ENCODE peak calls at places on chromosome 14, in seven cellular contexts. T is neural progenitor cell, Z is GM23338, Y is spleen, L is body of pancreas, P is Peyer's patch, B is gastrocnemius medialis. G is an unnamed sample.

GRCh38 chr14:74867673-74868072 is 8.3 kb downstream of the PROX2 start:
- DNase-seq in Y (no peak), T (no peak), P (peak; percentile 83), L (no peak), B (no peak), Z (no peak), G (no peak)

GRCh38 chr14:58690801-58691516 is 53.2 kb downstream of the DACT1 start:
- DNase-seq in Y (no peak), T (no peak), Z (no peak), P (peak; percentile 69), B (no peak), L (no peak), G (no peak)

GRCh38 chr14:106211489-106211888 is 685.1 kb downstream of the TMEM121 start:
- DNase-seq in T (no peak), P (no peak), B (no peak), L (no peak), Z (no peak), Y (no peak), G (no peak)

GRCh38 chr14:71148627-71149026 is 241.4 kb downstream of the PCNX1 start:
- DNase-seq in T (no peak), Z (no peak), L (no peak), Y (no peak), P (no peak), B (no peak), G (no peak)

GRCh38 chr14:98647754-98648153 is 624.2 kb downstream of the BCL11B start:
- DNase-seq in T (no peak), Y (no peak), B (no peak), Z (no peak), L (no peak), P (no peak), G (no peak)

GRCh38 chr14:104328607-104329006 is 190.2 kb downstream of the KIF26A start:
- DNase-seq in L (no peak), B (no peak), Z (no peak), P (no peak), T (no peak), Y (no peak), G (no peak)

GRCh38 chr14:68685419-68686211 is 107.3 kb downstream of the ZFP36L1 start:
- DNase-seq in B (no peak), T (no peak), Z (no peak), Y (peak; percentile 91), P (peak; percentile 93), L (peak; percentile 79), G (peak; percentile 90)

GRCh38 chr14:23435540-23436326 is at the start of gene MYH7:
- DNase-seq in T (peak; percentile 39), P (peak; percentile 23), L (no peak), B (peak; percentile 38), Z (no peak), Y (peak; percentile 40), G (no peak)

GRCh38 chr14:21525995-21526671 is at the start of gene SALL2:
- DNase-seq in Y (peak; percentile 84), Z (peak; percentile 99), T (peak; percentile 98), L (peak; percentile 83), P (peak; percentile 79), B (peak; percentile 23), G (peak; percentile 52)

GRCh38 chr14:24367506-24368214 is at the start of gene NFATC4:
- DNase-seq in Z (peak; percentile 98), T (peak; percentile 87), B (peak; percentile 70), P (peak; percentile 85), Y (no peak), L (peak; percentile 73), G (no peak)

GRCh38 chr14:78975734-78976133 is 805.6 kb downstream of the NRXN3 start:
- DNase-seq in P (no peak), Z (no peak), B (no peak), T (no peak), Y (no peak), L (no peak), G (no peak)

GRCh38 chr14:75427482-75428229 is at the start of gene JDP2:
- DNase-seq in B (peak; percentile 92), Y (peak; percentile 96), Z (peak; percentile 90), L (peak; percentile 95), T (peak; percentile 89), P (peak; percentile 94), G (no peak)

GRCh38 chr14:51129130-51129529 is 34.2 kb upstream of the TRIM9 start:
- DNase-seq in B (no peak), P (no peak), T (no peak), Y (no peak), L (no peak), Z (peak; percentile 39), G (no peak)

GRCh38 chr14:54147285-54147684 is 190.7 kb upstream of the BMP4 start:
- DNase-seq in Z (no peak), P (no peak), L (no peak), Y (no peak), B (no peak), T (no peak), G (no peak)

GRCh38 chr14:43119672-43120071 is 1387.4 kb downstream of the FSCB start:
- DNase-seq in T (no peak), Y (no peak), B (no peak), L (no peak), Z (no peak), P (no peak), G (no peak)

GRCh38 chr14:34199585-34199984 is 248.7 kb upstream of the EGLN3 start:
- DNase-seq in Z (no peak), P (no peak), T (no peak), Y (no peak), L (no peak), B (no peak), G (no peak)

GRCh38 chr14:71488703-71489141 is 443.5 kb upstream of the RGS6 start:
- DNase-seq in T (no peak), Y (no peak), B (no peak), P (no peak), Z (no peak), L (no peak), G (no peak)

GRCh38 chr14:85538636-85539035 is 8.7 kb downstream of the FLRT2 start:
- DNase-seq in Z (no peak), Y (no peak), L (no peak), B (peak; percentile 51), P (no peak), T (no peak), G (no peak)

GRCh38 chr14:35558680-35559079 is 24.7 kb downstream of the INSM2 start:
- DNase-seq in P (no peak), T (peak; percentile 77), Z (peak; percentile 45), L (no peak), B (no peak), Y (no peak), G (no peak)

GRCh38 chr14:55964081-55964480 is 154.1 kb upstream of the PELI2 start:
- DNase-seq in P (no peak), B (no peak), Y (no peak), Z (no peak), T (no peak), L (no peak), G (no peak)

GRCh38 chr14:81269100-81269978 is 48.6 kb upstream of the GTF2A1 start:
- DNase-seq in T (peak; percentile 65), P (peak; percentile 53), Z (peak; percentile 84), B (no peak), Y (no peak), L (peak; percentile 47), G (no peak)

GRCh38 chr14:104639889-104640548 is 35.4 kb upstream of the TMEM179 start:
- DNase-seq in Z (peak; percentile 89), T (peak; percentile 89), P (peak; percentile 77), B (no peak), L (peak; percentile 70), Y (peak; percentile 86), G (peak; percentile 28)

GRCh38 chr14:59189281-59189821 is 884 bp downstream of the DAAM1 start:
- DNase-seq in L (peak; percentile 26), P (no peak), B (no peak), T (peak; percentile 61), Y (peak; percentile 88), Z (peak; percentile 28), G (peak; percentile 16)

GRCh38 chr14:36949371-36949770 is 223.0 kb downstream of the SLC25A21 start:
- DNase-seq in Y (no peak), B (no peak), L (no peak), P (no peak), T (no peak), Z (no peak), G (no peak)

GRCh38 chr14:99602054-99602787 is 1.8 kb downstream of the CCDC85C start:
- DNase-seq in P (peak; percentile 86), Y (no peak), T (peak; percentile 30), Z (no peak), B (no peak), L (peak; percentile 52), G (no peak)

GRCh38 chr14:50070840-50071548 is 45.4 kb downstream of the VCPKMT start:
- DNase-seq in Y (peak; percentile 48), T (no peak), Z (no peak), P (peak; percentile 37), L (no peak), B (no peak), G (no peak)

GRCh38 chr14:68786491-68787234 is 6.2 kb downstream of the ZFP36L1 start:
- DNase-seq in Y (peak; percentile 70), Z (peak; percentile 62), B (no peak), L (peak; percentile 60), P (peak; percentile 50), T (peak; percentile 26), G (no peak)

GRCh38 chr14:32224731-32225377 is 21.8 kb upstream of the RNU6-8 start:
- DNase-seq in P (no peak), Y (no peak), L (peak; percentile 53), B (peak; percentile 64), Z (peak; percentile 30), T (peak; percentile 47), G (no peak)
- H3K27ac ChIP-seq in P (no peak overlapping the region), Y (no peak overlapping the region), L (no peak overlapping the region), B (peak overlapping the region; percentile 70), Z (no peak overlapping the region), T (no peak overlapping the region), G (no peak overlapping the region)

DNA sequence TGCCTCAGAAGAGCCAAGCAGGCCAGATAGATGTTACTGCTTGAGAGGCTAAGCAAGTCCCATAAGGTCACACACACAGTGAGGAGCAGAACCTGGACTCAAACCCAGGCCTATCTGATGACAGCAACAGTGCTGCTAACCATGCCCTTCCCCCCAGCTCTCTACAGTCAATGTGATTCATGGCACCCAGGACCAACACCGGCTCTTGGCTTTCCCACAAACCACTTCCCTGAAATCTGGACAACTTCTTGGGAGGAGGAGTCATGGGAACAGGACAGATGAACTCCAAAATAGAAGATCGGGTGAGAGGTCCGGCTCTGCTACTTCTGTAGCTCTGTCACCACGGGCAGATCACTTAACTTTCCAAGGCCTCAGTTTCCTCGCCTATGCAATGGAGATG is 716 bp upstream of the PTGDR start:
- DNase-seq in B (no peak), Z (no peak), Y (no peak), T (no peak), L (no peak), P (no peak), G (no peak)
- H3K4me3 ChIP-seq in B (no peak overlapping the region), Z (peak overlapping the region; percentile 75), Y (no peak overlapping the region), T (no peak overlapping the region), L (no peak overlapping the region), P (no peak overlapping the region), G (peak overlapping the region; percentile 68)

DNA sequence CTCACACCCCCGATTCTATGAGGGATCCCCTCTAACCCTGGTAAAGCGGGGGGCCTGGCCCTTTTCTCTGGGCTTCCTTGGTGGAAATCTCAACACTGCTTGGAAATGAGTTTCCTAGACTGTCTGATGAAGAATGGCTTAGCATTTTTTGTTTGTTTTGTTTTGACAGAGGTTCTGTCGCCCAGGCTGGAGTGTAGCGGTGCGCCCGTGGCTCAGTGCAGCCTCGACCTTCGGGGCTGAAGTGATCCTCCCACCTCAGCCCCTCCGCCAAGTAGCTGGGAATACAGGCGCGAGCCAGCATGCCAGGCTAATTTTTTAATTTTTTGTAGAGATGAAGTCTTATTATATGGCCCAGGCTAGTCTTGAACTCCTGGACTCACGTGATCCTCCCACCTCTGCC is 30.3 kb downstream of the TC2N start:
- DNase-seq in Z (no peak), P (no peak), T (no peak), L (peak; percentile 24), Y (no peak), B (no peak), G (no peak)
- H3K27ac ChIP-seq in Z (no peak overlapping the region), P (peak overlapping the region; percentile 88), T (no peak overlapping the region), L (peak overlapping the region; percentile 90), Y (peak overlapping the region; percentile 79), B (peak overlapping the region; percentile 48), G (peak overlapping the region; percentile 29)

GRCh38 chr14:100726467-100726811 is 253 bp upstream of the DLK1 start:
- DNase-seq in T (peak; percentile 70), B (no peak), Z (peak; percentile 58), L (no peak), Y (no peak), P (no peak), G (no peak)
- H3K4me3 ChIP-seq in T (peak overlapping the region; percentile 97), B (no peak overlapping the region), Z (peak overlapping the region; percentile 46), L (no peak overlapping the region), Y (no peak overlapping the region), P (no peak overlapping the region), G (no peak overlapping the region)

G was measured in effector memory CD4-positive, alpha-beta T cell.